ENCODE peak calls at places on chromosomes 11 and 22, in eight cellular contexts. One of them, this sample, is unnamed.
A peak's percentile ranks its signal among the peaks of the same experiment; 100 is the strongest.

GRCh38 chr11:13772223-13773046 is 104.0 kb downstream of the FAR1 start:
- DNase-seq in CD8-positive, alpha-beta memory T cell: no peak
- DNase-seq in mesenchymal stem cell: peak; percentile 57
- DNase-seq in naive thymus-derived CD4-positive, alpha-beta T cell: peak; percentile 76
- DNase-seq in thoracic aorta: no peak
- DNase-seq in retinal pigment epithelial cell: peak; percentile 24
- DNase-seq in foreskin fibroblast: peak; percentile 76
- DNase-seq in K562: peak; percentile 78
- DNase-seq in this sample: no peak

GRCh38 chr11:2903672-2904011 is 18.1 kb upstream of the CDKN1C start:
- DNase-seq in CD8-positive, alpha-beta memory T cell: no peak
- DNase-seq in mesenchymal stem cell: no peak
- DNase-seq in naive thymus-derived CD4-positive, alpha-beta T cell: no peak
- DNase-seq in thoracic aorta: no peak
- DNase-seq in retinal pigment epithelial cell: no peak
- DNase-seq in foreskin fibroblast: no peak
- DNase-seq in K562: no peak
- DNase-seq in this sample: no peak

GRCh38 chr22:29715240-29715639 is 4.6 kb upstream of the CABP7 start:
- DNase-seq in CD8-positive, alpha-beta memory T cell: no peak
- DNase-seq in mesenchymal stem cell: no peak
- DNase-seq in naive thymus-derived CD4-positive, alpha-beta T cell: no peak
- DNase-seq in thoracic aorta: no peak
- DNase-seq in retinal pigment epithelial cell: no peak
- DNase-seq in foreskin fibroblast: no peak
- DNase-seq in K562: no peak
- DNase-seq in this sample: no peak

GRCh38 chr11:45384016-45384415 is 97.9 kb upstream of the SYT13 start:
- DNase-seq in CD8-positive, alpha-beta memory T cell: no peak
- DNase-seq in mesenchymal stem cell: no peak
- DNase-seq in naive thymus-derived CD4-positive, alpha-beta T cell: no peak
- DNase-seq in thoracic aorta: no peak
- DNase-seq in retinal pigment epithelial cell: no peak
- DNase-seq in foreskin fibroblast: no peak
- DNase-seq in K562: no peak
- DNase-seq in this sample: no peak

GRCh38 chr11:44797886-44798683 is 71.3 kb downstream of the TSPAN18 start:
- DNase-seq in CD8-positive, alpha-beta memory T cell: no peak
- DNase-seq in mesenchymal stem cell: peak; percentile 84
- DNase-seq in naive thymus-derived CD4-positive, alpha-beta T cell: no peak
- DNase-seq in thoracic aorta: no peak
- DNase-seq in retinal pigment epithelial cell: no peak
- DNase-seq in foreskin fibroblast: no peak
- DNase-seq in K562: no peak
- DNase-seq in this sample: no peak

GRCh38 chr11:76654310-76654851 is 16.2 kb downstream of the LRRC32 start:
- DNase-seq in CD8-positive, alpha-beta memory T cell: no peak
- DNase-seq in mesenchymal stem cell: peak; percentile 85
- DNase-seq in naive thymus-derived CD4-positive, alpha-beta T cell: no peak
- DNase-seq in thoracic aorta: no peak
- DNase-seq in retinal pigment epithelial cell: no peak
- DNase-seq in foreskin fibroblast: peak; percentile 78
- DNase-seq in K562: peak; percentile 78
- DNase-seq in this sample: no peak

GRCh38 chr11:95520765-95521542 is 268.6 kb downstream of the FAM76B start:
- DNase-seq in CD8-positive, alpha-beta memory T cell: no peak
- DNase-seq in mesenchymal stem cell: no peak
- DNase-seq in naive thymus-derived CD4-positive, alpha-beta T cell: no peak
- DNase-seq in thoracic aorta: no peak
- DNase-seq in retinal pigment epithelial cell: peak; percentile 89
- DNase-seq in foreskin fibroblast: peak; percentile 77
- DNase-seq in K562: no peak
- DNase-seq in this sample: no peak

GRCh38 chr22:49104434-49104833 is 723.2 kb downstream of the BRD1 start:
- DNase-seq in CD8-positive, alpha-beta memory T cell: no peak
- DNase-seq in mesenchymal stem cell: no peak
- DNase-seq in naive thymus-derived CD4-positive, alpha-beta T cell: no peak
- DNase-seq in thoracic aorta: no peak
- DNase-seq in retinal pigment epithelial cell: no peak
- DNase-seq in foreskin fibroblast: no peak
- DNase-seq in K562: no peak
- DNase-seq in this sample: no peak

GRCh38 chr11:83115551-83115950 is 41.4 kb upstream of the PCF11 start:
- DNase-seq in CD8-positive, alpha-beta memory T cell: no peak
- DNase-seq in mesenchymal stem cell: peak; percentile 49
- DNase-seq in naive thymus-derived CD4-positive, alpha-beta T cell: no peak
- DNase-seq in thoracic aorta: no peak
- DNase-seq in retinal pigment epithelial cell: no peak
- DNase-seq in foreskin fibroblast: no peak
- DNase-seq in K562: peak; percentile 22
- DNase-seq in this sample: no peak

GRCh38 chr22:19719055-19719482 is 4.3 kb upstream of the GP1BB start:
- DNase-seq in CD8-positive, alpha-beta memory T cell: no peak
- DNase-seq in mesenchymal stem cell: no peak
- DNase-seq in naive thymus-derived CD4-positive, alpha-beta T cell: no peak
- DNase-seq in thoracic aorta: no peak
- DNase-seq in retinal pigment epithelial cell: no peak
- DNase-seq in foreskin fibroblast: peak; percentile 45
- DNase-seq in K562: peak; percentile 93
- DNase-seq in this sample: no peak

GRCh38 chr22:22669093-22669492 is 24.7 kb downstream of the GGTLC2 start:
- DNase-seq in CD8-positive, alpha-beta memory T cell: no peak
- DNase-seq in mesenchymal stem cell: no peak
- DNase-seq in naive thymus-derived CD4-positive, alpha-beta T cell: no peak
- DNase-seq in thoracic aorta: no peak
- DNase-seq in retinal pigment epithelial cell: no peak
- DNase-seq in foreskin fibroblast: no peak
- DNase-seq in K562: no peak
- DNase-seq in this sample: no peak

GRCh38 chr11:60130496-60130895 is 42.0 kb downstream of the MS4A2 start:
- DNase-seq in CD8-positive, alpha-beta memory T cell: no peak
- DNase-seq in mesenchymal stem cell: peak; percentile 38
- DNase-seq in naive thymus-derived CD4-positive, alpha-beta T cell: no peak
- DNase-seq in thoracic aorta: no peak
- DNase-seq in retinal pigment epithelial cell: no peak
- DNase-seq in foreskin fibroblast: no peak
- DNase-seq in K562: peak; percentile 84
- DNase-seq in this sample: no peak

GRCh38 chr11:33533668-33534067 is 167.0 kb downstream of the C11orf91 start:
- DNase-seq in CD8-positive, alpha-beta memory T cell: no peak
- DNase-seq in mesenchymal stem cell: peak; percentile 9
- DNase-seq in naive thymus-derived CD4-positive, alpha-beta T cell: no peak
- DNase-seq in thoracic aorta: no peak
- DNase-seq in retinal pigment epithelial cell: no peak
- DNase-seq in foreskin fibroblast: peak; percentile 26
- DNase-seq in K562: no peak
- DNase-seq in this sample: no peak

GRCh38 chr11:128481135-128481534 is 106.2 kb downstream of the ETS1 start:
- DNase-seq in CD8-positive, alpha-beta memory T cell: no peak
- DNase-seq in mesenchymal stem cell: peak; percentile 91
- DNase-seq in naive thymus-derived CD4-positive, alpha-beta T cell: no peak
- DNase-seq in thoracic aorta: no peak
- DNase-seq in retinal pigment epithelial cell: peak; percentile 87
- DNase-seq in foreskin fibroblast: peak; percentile 86
- DNase-seq in K562: no peak
- DNase-seq in this sample: no peak

GRCh38 chr11:3208272-3208671 is 10.3 kb downstream of the MRGPRG start:
- DNase-seq in CD8-positive, alpha-beta memory T cell: no peak
- DNase-seq in mesenchymal stem cell: no peak
- DNase-seq in naive thymus-derived CD4-positive, alpha-beta T cell: no peak
- DNase-seq in thoracic aorta: no peak
- DNase-seq in retinal pigment epithelial cell: no peak
- DNase-seq in foreskin fibroblast: no peak
- DNase-seq in K562: no peak
- DNase-seq in this sample: no peak

GRCh38 chr11:92227233-92227593 is 2.6 kb downstream of the FAT3 start:
- DNase-seq in CD8-positive, alpha-beta memory T cell: no peak
- DNase-seq in mesenchymal stem cell: no peak
- DNase-seq in naive thymus-derived CD4-positive, alpha-beta T cell: no peak
- DNase-seq in thoracic aorta: no peak
- DNase-seq in retinal pigment epithelial cell: no peak
- DNase-seq in foreskin fibroblast: peak; percentile 2
- DNase-seq in K562: no peak
- DNase-seq in this sample: no peak

DNA sequence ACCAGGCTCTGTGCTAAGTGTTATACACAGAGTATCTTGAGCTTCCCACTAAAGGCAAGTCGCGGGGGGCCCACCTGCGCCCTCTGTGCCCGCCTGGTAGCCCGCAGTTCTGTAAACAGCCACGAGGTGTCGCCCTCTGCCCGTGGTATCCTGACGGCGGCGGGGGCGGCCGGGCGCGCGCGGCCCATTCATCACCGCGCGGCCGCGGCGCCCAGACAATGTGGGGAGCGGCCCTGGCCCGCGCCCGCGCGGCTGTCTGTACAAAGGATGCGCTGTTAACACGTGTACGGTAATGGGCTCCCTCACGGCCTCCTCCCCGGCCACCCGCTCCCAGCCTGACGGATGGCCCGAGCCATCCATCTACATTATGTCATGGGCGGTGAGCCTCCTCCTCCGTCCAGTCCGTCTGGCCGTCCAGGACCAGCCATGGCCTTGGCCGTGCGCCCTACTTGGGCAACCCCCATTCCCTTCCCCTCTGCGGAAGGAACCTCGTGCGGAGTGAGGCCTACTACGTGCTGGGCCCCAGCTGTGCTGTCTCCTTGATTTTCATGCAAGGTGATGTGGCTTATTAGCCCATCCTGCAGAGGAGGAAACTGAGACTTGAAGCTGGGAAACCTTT is 99.4 kb downstream of the MIAT start:
- DNase-seq in CD8-positive, alpha-beta memory T cell: peak; percentile 7
- DNase-seq in mesenchymal stem cell: peak; percentile 50
- DNase-seq in naive thymus-derived CD4-positive, alpha-beta T cell: peak; percentile 47
- DNase-seq in thoracic aorta: peak; percentile 15
- DNase-seq in retinal pigment epithelial cell: no peak
- DNase-seq in foreskin fibroblast: peak; percentile 65
- DNase-seq in K562: peak; percentile 57
- DNase-seq in this sample: no peak
- H3K4me3 ChIP-seq in CD8-positive, alpha-beta memory T cell: no peak overlapping the region
- H3K4me3 ChIP-seq in mesenchymal stem cell: peak overlapping the region; percentile 23
- H3K4me3 ChIP-seq in naive thymus-derived CD4-positive, alpha-beta T cell: no peak overlapping the region
- H3K4me3 ChIP-seq in thoracic aorta: peak overlapping the region; percentile 69
- H3K4me3 ChIP-seq in retinal pigment epithelial cell: peak overlapping the region; percentile 38
- H3K4me3 ChIP-seq in foreskin fibroblast: peak overlapping the region; percentile 22
- H3K4me3 ChIP-seq in K562: no peak overlapping the region
- H3K4me3 ChIP-seq in this sample: no peak overlapping the region

DNA sequence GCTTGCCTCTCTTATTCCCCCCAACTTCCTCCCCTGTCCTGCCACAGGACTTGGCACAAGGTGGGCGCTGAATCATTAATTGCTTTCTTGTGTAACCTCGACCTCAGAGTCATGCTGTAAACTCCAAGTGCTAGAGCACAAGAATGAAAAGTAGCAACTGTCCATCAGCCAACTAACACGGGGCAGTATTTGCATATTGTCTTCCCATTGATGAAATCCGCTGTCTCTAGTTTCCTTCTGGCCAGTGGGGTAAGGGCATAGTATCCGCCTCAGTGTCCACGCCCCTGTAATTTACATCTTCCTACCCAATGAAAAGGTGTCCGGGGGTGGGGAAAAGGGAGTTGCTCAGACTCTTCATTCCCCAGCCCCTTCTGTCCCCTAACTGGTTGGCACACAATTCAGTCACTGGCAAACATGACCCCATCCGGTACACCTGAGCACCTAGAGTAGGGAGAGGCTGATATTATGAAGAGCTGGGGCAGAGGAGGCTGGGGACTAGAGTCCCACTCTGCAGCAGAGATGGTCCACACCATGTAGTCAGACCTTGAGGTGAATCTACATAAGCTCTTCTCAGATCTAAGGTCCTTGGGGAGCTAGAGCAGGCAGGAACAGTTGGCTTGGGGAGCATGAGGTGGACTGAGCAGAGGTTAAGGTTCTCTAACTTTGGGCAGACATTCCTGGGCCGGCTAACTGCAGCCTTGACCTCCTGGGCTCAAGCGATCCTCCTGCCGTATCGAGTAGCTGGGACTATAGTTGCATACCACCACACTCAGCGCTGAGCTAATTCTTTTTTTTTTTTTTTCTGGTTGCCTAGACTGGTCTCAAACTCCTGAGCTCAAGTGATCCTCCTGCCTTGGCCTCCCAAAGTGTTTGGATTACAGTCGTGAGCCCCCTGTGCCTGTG is 6.8 kb upstream of the GGA1 start:
- DNase-seq in CD8-positive, alpha-beta memory T cell: no peak
- DNase-seq in mesenchymal stem cell: peak; percentile 16
- DNase-seq in naive thymus-derived CD4-positive, alpha-beta T cell: no peak
- DNase-seq in thoracic aorta: no peak
- DNase-seq in retinal pigment epithelial cell: peak; percentile 40
- DNase-seq in foreskin fibroblast: peak; percentile 78
- DNase-seq in K562: peak; percentile 81
- DNase-seq in this sample: no peak
- H3K4me3 ChIP-seq in CD8-positive, alpha-beta memory T cell: no peak overlapping the region
- H3K4me3 ChIP-seq in mesenchymal stem cell: no peak overlapping the region
- H3K4me3 ChIP-seq in naive thymus-derived CD4-positive, alpha-beta T cell: no peak overlapping the region
- H3K4me3 ChIP-seq in thoracic aorta: no peak overlapping the region
- H3K4me3 ChIP-seq in retinal pigment epithelial cell: no peak overlapping the region
- H3K4me3 ChIP-seq in foreskin fibroblast: no peak overlapping the region
- H3K4me3 ChIP-seq in K562: no peak overlapping the region
- H3K4me3 ChIP-seq in this sample: no peak overlapping the region

DNA sequence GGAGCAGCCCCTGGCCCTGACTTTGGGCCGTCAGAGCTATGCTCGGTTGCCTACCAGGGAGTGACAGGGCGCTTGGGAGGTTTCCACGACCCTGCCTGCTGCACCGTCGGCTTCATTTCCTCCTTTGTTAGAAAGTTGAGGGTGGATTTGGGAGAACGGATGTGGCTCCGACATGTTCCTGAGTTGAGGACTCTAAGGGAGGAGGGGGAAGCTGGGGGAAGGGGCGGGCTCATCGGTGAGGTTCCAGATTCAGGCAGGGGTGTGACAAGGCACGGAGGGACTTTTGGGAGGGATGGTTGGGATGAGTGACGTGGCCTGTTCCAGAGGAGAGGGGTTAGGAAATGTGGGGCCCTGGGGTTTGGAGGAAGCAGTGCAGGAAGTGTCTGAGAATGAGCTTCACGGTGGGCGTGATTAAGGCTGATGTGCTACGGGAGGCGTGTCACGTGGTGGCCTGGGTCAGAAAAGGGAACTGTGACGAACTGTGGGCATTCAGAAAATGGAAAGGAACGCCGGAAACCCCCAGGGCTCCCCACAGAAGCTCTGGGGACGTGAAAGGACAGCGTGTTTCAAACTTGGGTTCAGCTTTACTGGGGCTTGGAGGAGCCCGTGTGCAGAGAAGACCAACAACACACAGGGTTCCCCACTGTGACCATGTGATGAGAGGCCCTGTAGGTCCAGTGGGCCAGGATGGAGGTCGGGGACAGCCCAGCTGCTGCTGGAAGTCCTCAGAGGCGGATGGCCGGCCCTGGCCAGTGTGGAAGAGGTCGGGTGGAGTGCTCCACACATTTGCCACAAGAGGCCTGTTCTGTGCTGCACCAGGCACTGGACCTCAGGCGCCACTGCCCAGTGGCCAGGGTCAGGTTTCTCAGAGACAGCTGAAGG is 2.8 kb downstream of the PARVB start:
- DNase-seq in CD8-positive, alpha-beta memory T cell: peak; percentile 59
- DNase-seq in mesenchymal stem cell: no peak
- DNase-seq in naive thymus-derived CD4-positive, alpha-beta T cell: no peak
- DNase-seq in thoracic aorta: peak; percentile 37
- DNase-seq in retinal pigment epithelial cell: no peak
- DNase-seq in foreskin fibroblast: peak; percentile 24
- DNase-seq in K562: peak; percentile 82
- DNase-seq in this sample: peak; percentile 43
- H3K4me3 ChIP-seq in CD8-positive, alpha-beta memory T cell: peak overlapping the region; percentile 47
- H3K4me3 ChIP-seq in mesenchymal stem cell: no peak overlapping the region
- H3K4me3 ChIP-seq in naive thymus-derived CD4-positive, alpha-beta T cell: peak overlapping the region; percentile 54
- H3K4me3 ChIP-seq in thoracic aorta: peak overlapping the region; percentile 40
- H3K4me3 ChIP-seq in retinal pigment epithelial cell: no peak overlapping the region
- H3K4me3 ChIP-seq in foreskin fibroblast: no peak overlapping the region
- H3K4me3 ChIP-seq in K562: peak overlapping the region; percentile 69
- H3K4me3 ChIP-seq in this sample: no peak overlapping the region

GRCh38 chr22:38218661-38219331 is 17.0 kb downstream of the MAFF start:
- DNase-seq in CD8-positive, alpha-beta memory T cell: peak; percentile 40
- DNase-seq in mesenchymal stem cell: peak; percentile 96
- DNase-seq in naive thymus-derived CD4-positive, alpha-beta T cell: no peak
- DNase-seq in thoracic aorta: peak; percentile 43
- DNase-seq in retinal pigment epithelial cell: peak; percentile 95
- DNase-seq in foreskin fibroblast: peak; percentile 95
- DNase-seq in K562: no peak
- DNase-seq in this sample: no peak
- H3K4me3 ChIP-seq in CD8-positive, alpha-beta memory T cell: no peak overlapping the region
- H3K4me3 ChIP-seq in mesenchymal stem cell: no peak overlapping the region
- H3K4me3 ChIP-seq in naive thymus-derived CD4-positive, alpha-beta T cell: no peak overlapping the region
- H3K4me3 ChIP-seq in thoracic aorta: no peak overlapping the region
- H3K4me3 ChIP-seq in retinal pigment epithelial cell: no peak overlapping the region
- H3K4me3 ChIP-seq in foreskin fibroblast: no peak overlapping the region
- H3K4me3 ChIP-seq in K562: no peak overlapping the region
- H3K4me3 ChIP-seq in this sample: no peak overlapping the region

This sample was measured in CD8-positive, alpha-beta T cell.